ENCODE peak calls at places on chromosome 3, in ten cellular contexts. I is WERI-Rb-1; C is GOT3; W is stimulated activated CD4-positive, alpha-beta T cell treated with anti-CD3 and anti-CD28 coated beads, Interleukin-2, amount 100 ng/mL, for 48 hours; N is DMS79; V is GDM1; M is foreskin fibroblast; L is iris pigment epithelial cell; X is left cardiac atrium; F is HFF-Myc. D is an unnamed sample.

GRCh38 chr3:142680710-142681109 is 43.1 kb upstream of the TRPC1 start:
- DNase-seq in I (no peak), V (no peak), N (no peak), L (no peak), F (no peak), W (no peak), X (no peak), C (no peak), M (no peak), D (no peak)

GRCh38 chr3:31230834-31231233 is 301.9 kb upstream of the STT3B start:
- DNase-seq in X (no peak), M (no peak), I (no peak), W (no peak), C (no peak), N (no peak), V (no peak), F (no peak), L (no peak), D (no peak)

GRCh38 chr3:72520690-72521308 is 327.4 kb downstream of the SHQ1 start:
- DNase-seq in V (no peak), X (no peak), L (peak; percentile 90), M (peak; percentile 45), C (no peak), W (peak; percentile 63), I (no peak), N (no peak), F (peak; percentile 37), D (no peak)

GRCh38 chr3:141605883-141606282 is 119.1 kb downstream of the RASA2 start:
- DNase-seq in V (no peak), L (no peak), M (peak; percentile 38), C (no peak), I (no peak), N (no peak), W (no peak), F (peak; percentile 7), X (no peak), D (no peak)

GRCh38 chr3:122563717-122564025 is 429 bp downstream of the PARP9 start:
- DNase-seq in N (no peak), V (no peak), M (peak; percentile 32), F (no peak), L (no peak), W (no peak), X (no peak), C (no peak), I (no peak), D (no peak)

GRCh38 chr3:15309662-15310335 is 22.6 kb downstream of the SH3BP5 start:
- DNase-seq in L (peak; percentile 51), C (no peak), I (no peak), N (no peak), M (peak; percentile 53), F (no peak), V (no peak), W (peak; percentile 30), X (no peak), D (no peak)

GRCh38 chr3:45617430-45618080 is 23.0 kb downstream of the LIMD1 start:
- DNase-seq in M (no peak), N (no peak), I (no peak), W (no peak), X (no peak), F (no peak), L (no peak), C (no peak), V (no peak), D (no peak)

GRCh38 chr3:185176756-185177359 is 24.0 kb upstream of the C3orf70 start:
- DNase-seq in V (no peak), L (peak; percentile 34), W (peak; percentile 28), N (no peak), M (peak; percentile 74), F (no peak), C (no peak), X (peak; percentile 28), I (peak; percentile 37), D (no peak)

GRCh38 chr3:85397434-85397833 is 438.6 kb downstream of the CADM2 start:
- DNase-seq in W (no peak), M (no peak), N (no peak), L (no peak), X (no peak), I (no peak), F (no peak), C (no peak), V (no peak), D (no peak)

GRCh38 chr3:183515968-183516851 is 39.3 kb downstream of the KLHL6 start:
- DNase-seq in C (no peak), I (no peak), W (peak; percentile 15), X (no peak), F (no peak), M (no peak), L (no peak), N (no peak), V (no peak), D (peak; percentile 1)

D was measured in mesenteric fat pad.